ENCODE peak calls at places on chromosome 3, in five cellular contexts. F, N, X, W and T are unnamed samples.

GRCh38 chr3:120450261-120450913 is 405 bp downstream of the FSTL1 start:
- DNase-seq in W (no peak), F (peak; percentile 28), N (peak; percentile 61), X (peak; percentile 31), T (peak; percentile 73)

GRCh38 chr3:100779475-100779874 is 70.2 kb downstream of the TFG start:
- DNase-seq in F (no peak), W (peak; percentile 9), X (no peak), N (no peak), T (no peak)

GRCh38 chr3:155500429-155500828 is 206.9 kb upstream of the STRIT1 start:
- DNase-seq in X (no peak), N (no peak), W (peak; percentile 9), F (no peak), T (no peak)

GRCh38 chr3:55607844-55608243 is 120.7 kb upstream of the WNT5A start:
- DNase-seq in W (no peak), F (no peak), N (peak; percentile 86), X (no peak), T (no peak)

GRCh38 chr3:128050597-128050996 is 1.6 kb upstream of the SEC61A1 start:
- DNase-seq in N (no peak), X (no peak), F (no peak), W (no peak), T (no peak)

GRCh38 chr3:160245261-160245800 is 20.1 kb downstream of the C3orf80 start:
- DNase-seq in W (peak; percentile 84), X (no peak), N (peak; percentile 27), F (no peak), T (no peak)

GRCh38 chr3:124019291-124019690 is 27.4 kb upstream of the ROPN1 start:
- DNase-seq in F (no peak), W (no peak), N (peak; percentile 14), X (no peak), T (no peak)

GRCh38 chr3:5016218-5017161 is 37.3 kb downstream of the BHLHE40 start:
- DNase-seq in W (peak; percentile 79), N (peak; percentile 96), F (no peak), X (peak; percentile 59), T (no peak)

GRCh38 chr3:32421991-32422859 is 30.6 kb downstream of the CMTM7 start:
- DNase-seq in X (peak; percentile 97), W (peak; percentile 88), F (peak; percentile 84), N (no peak), T (no peak)

GRCh38 chr3:39705351-39705900 is 104.0 kb upstream of the MYRIP start:
- DNase-seq in F (no peak), W (peak; percentile 2), X (no peak), N (no peak), T (no peak)

GRCh38 chr3:182793663-182794454 is 555 bp downstream of the ATP11B start:
- DNase-seq in W (peak; percentile 43), F (no peak), X (peak; percentile 47), N (peak; percentile 68), T (no peak)

GRCh38 chr3:66428733-66429132 is 72.1 kb downstream of the LRIG1 start:
- DNase-seq in W (peak; percentile 99), F (peak; percentile 63), N (peak; percentile 79), X (peak; percentile 76), T (no peak)

GRCh38 chr3:64642327-64643151 is 45.3 kb downstream of the ADAMTS9 start:
- DNase-seq in F (no peak), N (peak; percentile 30), W (no peak), X (no peak), T (peak; percentile 18)

GRCh38 chr3:33956211-33956610 is 157.8 kb downstream of the PDCD6IP start:
- DNase-seq in X (no peak), F (no peak), N (no peak), W (no peak), T (no peak)

GRCh38 chr3:136518102-136518501 is 234.1 kb downstream of the STAG1 start:
- DNase-seq in X (no peak), W (no peak), F (no peak), N (no peak), T (no peak)

GRCh38 chr3:24551626-24552025 is 57.0 kb upstream of the THRB start:
- DNase-seq in F (no peak), X (no peak), N (no peak), W (no peak), T (no peak)

GRCh38 chr3:157098823-157099185 is 61.1 kb downstream of the CCNL1 start:
- DNase-seq in N (no peak), F (no peak), W (peak; percentile 74), X (no peak), T (no peak)

GRCh38 chr3:61358364-61358763 is 107.1 kb upstream of the FHIT start:
- DNase-seq in F (peak; percentile 52), N (no peak), W (no peak), X (peak; percentile 49), T (no peak)

GRCh38 chr3:54772707-54773106 is 155.2 kb downstream of the LRTM1 start:
- DNase-seq in N (peak; percentile 35), W (no peak), X (no peak), F (no peak), T (no peak)

GRCh38 chr3:141876891-141877561 is 583 bp downstream of the ATP1B3 start:
- DNase-seq in X (peak; percentile 61), N (peak; percentile 59), W (peak; percentile 57), F (no peak), T (peak; percentile 80)

GRCh38 chr3:16504242-16504641 is 9.3 kb downstream of the RFTN1 start:
- DNase-seq in X (no peak), N (no peak), F (no peak), W (peak; percentile 33), T (no peak)

GRCh38 chr3:179404307-179404706 is 47.0 kb downstream of the GNB4 start:
- DNase-seq in X (no peak), F (no peak), W (no peak), N (peak; percentile 12), T (peak; percentile 11)

GRCh38 chr3:47227678-47228077 is 54.9 kb downstream of the KIF9 start:
- DNase-seq in N (no peak), X (no peak), W (no peak), F (no peak), T (no peak)

GRCh38 chr3:116302087-116302747 is 143.1 kb downstream of the LSAMP start:
- DNase-seq in W (peak; percentile 41), F (no peak), X (no peak), N (no peak), T (no peak)

GRCh38 chr3:108086653-108087052 is 4.2 kb downstream of the CD47 start:
- DNase-seq in X (no peak), F (no peak), W (no peak), N (no peak), T (no peak)

GRCh38 chr3:43686700-43687498 is 3.8 kb upstream of the ABHD5 start:
- DNase-seq in X (no peak), F (no peak), N (no peak), W (no peak), T (no peak)

GRCh38 chr3:196222876-196223595 is 6.7 kb downstream of the SLC51A start:
- DNase-seq in W (no peak), X (no peak), N (no peak), F (no peak), T (no peak)

GRCh38 chr3:108403921-108404320 is 106.5 kb downstream of the MYH15 start:
- DNase-seq in F (no peak), W (peak; percentile 53), N (no peak), X (no peak), T (no peak)

GRCh38 chr3:99901200-99901926 is 83.7 kb downstream of the CMSS1 start:
- DNase-seq in N (no peak), W (peak; percentile 87), X (no peak), F (no peak), T (no peak)

GRCh38 chr3:51304230-51304629 is 80.9 kb upstream of the MANF start:
- DNase-seq in X (no peak), N (peak; percentile 29), F (no peak), W (no peak), T (peak; percentile 40)

GRCh38 chr3:185933374-185933950 is 4.4 kb downstream of the TRA2B start:
- DNase-seq in N (no peak), X (no peak), F (no peak), W (no peak), T (no peak)
- H3K4me3 ChIP-seq in N (no peak overlapping the region), X (peak overlapping the region; percentile 96), F (no peak overlapping the region), W (peak overlapping the region; percentile 99), T (no peak overlapping the region)

GRCh38 chr3:152232001-152232400 is 36.7 kb upstream of the MBNL1 start:
- DNase-seq in W (no peak), F (no peak), N (no peak), X (no peak), T (no peak)
- H3K27me3 ChIP-seq in W (no peaks in the 10 kb centered on the region), F (no peaks in the 10 kb centered on the region), N (no peaks in the 10 kb centered on the region), X (no peaks in the 10 kb centered on the region), T (no peaks in the 10 kb centered on the region)

DNA sequence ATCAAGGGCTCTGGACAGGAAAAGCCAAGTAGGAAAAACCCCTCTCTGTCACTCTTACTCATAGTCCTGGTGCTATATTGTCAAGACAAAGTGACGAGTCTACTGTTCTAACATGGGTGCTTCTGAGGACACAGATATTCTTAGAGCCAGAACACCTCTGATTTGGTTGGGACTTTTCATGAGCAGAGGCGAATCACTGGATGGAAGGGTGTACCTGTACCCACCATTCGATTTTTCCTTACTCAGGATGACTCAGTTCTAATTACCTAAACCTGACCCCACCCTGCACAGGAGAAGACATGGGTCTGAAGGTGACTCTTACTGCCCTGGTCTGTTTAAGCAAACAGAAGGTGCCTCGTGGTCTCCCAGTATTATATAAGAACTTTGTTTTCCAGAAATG is 58.5 kb downstream of the ABCC5 start:
- DNase-seq in W (no peak), F (no peak), N (no peak), X (no peak), T (no peak)
- H3K36me3 ChIP-seq in W (peaks cover 2% of the 10 kb centered on the region), F (peaks cover 81% of the 10 kb centered on the region), N (peaks cover 7% of the 10 kb centered on the region), X (peaks cover 81% of the 10 kb centered on the region), T (peaks cover 7% of the 10 kb centered on the region)

DNA sequence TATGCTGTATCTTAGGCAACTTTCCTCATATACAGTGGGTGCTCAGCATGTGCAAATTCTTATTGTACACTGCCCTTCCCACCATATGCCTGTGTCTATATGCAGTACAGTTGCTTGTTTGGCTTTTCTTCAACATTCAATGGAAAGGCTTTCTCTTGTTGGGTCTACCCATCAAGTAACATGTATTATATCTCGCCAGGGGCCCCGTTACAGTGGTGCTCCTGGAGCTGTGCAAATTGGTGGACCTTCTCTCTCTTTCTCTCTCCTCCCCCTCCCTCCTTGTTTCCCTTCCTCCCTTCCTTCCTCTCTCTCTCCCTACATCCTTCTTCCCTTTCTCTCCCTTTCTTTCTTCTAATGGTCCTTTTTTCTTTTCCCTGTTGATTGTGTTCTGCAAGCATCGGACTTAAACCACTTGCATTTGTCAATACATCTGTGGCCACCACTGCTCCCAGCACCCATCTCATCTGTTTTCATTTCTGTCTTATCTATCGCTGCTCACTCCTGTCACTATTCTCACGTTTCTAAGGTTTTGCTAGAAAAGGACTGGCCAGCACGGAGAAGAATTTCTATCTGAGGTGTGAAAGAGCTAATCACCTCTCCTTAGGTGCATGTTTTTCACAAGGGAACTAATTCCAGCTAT is 35.3 kb downstream of the TGFBR2 start:
- DNase-seq in F (no peak), X (no peak), W (no peak), N (peak; percentile 20), T (no peak)
- H3K4me3 ChIP-seq in F (no peak overlapping the region), X (no peak overlapping the region), W (no peak overlapping the region), N (no peak overlapping the region), T (no peak overlapping the region)